ENCODE peak calls at places on chromosome 16, in nine cellular contexts. One of them, this sample, is unnamed. For H3K4me1, the result is how much of the 10 kb centered on the place peaks cover.

GRCh38 chr16:86324320-86324719 is 186.0 kb upstream of the FOXF1 start:
- DNase-seq in CD8-positive, alpha-beta memory T cell: no peak
- DNase-seq in adrenal gland: no peak
- DNase-seq in effector memory CD4-positive, alpha-beta T cell: no peak
- DNase-seq in CD4-positive, CD25-positive, alpha-beta regulatory T cell: no peak
- DNase-seq in MM.1S: no peak
- DNase-seq in breast epithelium: no peak
- DNase-seq in aorta: peak
- DNase-seq in lung: no peak
- DNase-seq in this sample: no peak

GRCh38 chr16:10866196-10866976 is 10.6 kb upstream of the CIITA start:
- DNase-seq in effector memory CD4-positive, alpha-beta T cell: no peak
- DNase-seq in lung: no peak
- DNase-seq in aorta: no peak
- DNase-seq in CD8-positive, alpha-beta memory T cell: no peak
- DNase-seq in breast epithelium: no peak
- DNase-seq in MM.1S: no peak
- DNase-seq in CD4-positive, CD25-positive, alpha-beta regulatory T cell: no peak
- DNase-seq in adrenal gland: no peak
- DNase-seq in this sample: no peak

GRCh38 chr16:14284930-14285541 is 213.9 kb downstream of the MRTFB start:
- DNase-seq in aorta: peak
- DNase-seq in adrenal gland: peak
- DNase-seq in MM.1S: peak
- DNase-seq in CD8-positive, alpha-beta memory T cell: no peak
- DNase-seq in lung: no peak
- DNase-seq in breast epithelium: peak
- DNase-seq in CD4-positive, CD25-positive, alpha-beta regulatory T cell: peak
- DNase-seq in effector memory CD4-positive, alpha-beta T cell: no peak
- DNase-seq in this sample: no peak

GRCh38 chr16:83433201-83433600 is 374.6 kb upstream of the HSBP1 start:
- DNase-seq in CD4-positive, CD25-positive, alpha-beta regulatory T cell: no peak
- DNase-seq in MM.1S: no peak
- DNase-seq in lung: no peak
- DNase-seq in CD8-positive, alpha-beta memory T cell: no peak
- DNase-seq in breast epithelium: no peak
- DNase-seq in aorta: no peak
- DNase-seq in adrenal gland: no peak
- DNase-seq in effector memory CD4-positive, alpha-beta T cell: no peak
- DNase-seq in this sample: no peak

GRCh38 chr16:71894229-71894920 is 956 bp upstream of the IST1 start:
- DNase-seq in aorta: peak
- DNase-seq in breast epithelium: peak
- DNase-seq in effector memory CD4-positive, alpha-beta T cell: peak
- DNase-seq in CD8-positive, alpha-beta memory T cell: peak
- DNase-seq in lung: peak
- DNase-seq in MM.1S: peak
- DNase-seq in adrenal gland: peak
- DNase-seq in CD4-positive, CD25-positive, alpha-beta regulatory T cell: peak
- DNase-seq in this sample: peak

GRCh38 chr16:31382485-31383161 is 10.5 kb upstream of the ITGAD start:
- DNase-seq in aorta: peak
- DNase-seq in breast epithelium: peak
- DNase-seq in CD8-positive, alpha-beta memory T cell: peak
- DNase-seq in MM.1S: peak
- DNase-seq in effector memory CD4-positive, alpha-beta T cell: no peak
- DNase-seq in adrenal gland: peak
- DNase-seq in CD4-positive, CD25-positive, alpha-beta regulatory T cell: peak
- DNase-seq in lung: peak
- DNase-seq in this sample: peak

GRCh38 chr16:58170223-58170622 is 27.7 kb downstream of the CSNK2A2 start:
- DNase-seq in MM.1S: no peak
- DNase-seq in lung: no peak
- DNase-seq in CD8-positive, alpha-beta memory T cell: no peak
- DNase-seq in aorta: no peak
- DNase-seq in CD4-positive, CD25-positive, alpha-beta regulatory T cell: no peak
- DNase-seq in adrenal gland: no peak
- DNase-seq in breast epithelium: no peak
- DNase-seq in effector memory CD4-positive, alpha-beta T cell: no peak
- DNase-seq in this sample: no peak

GRCh38 chr16:50252874-50253510 is 13.4 kb upstream of the ADCY7 start:
- DNase-seq in lung: no peak
- DNase-seq in CD8-positive, alpha-beta memory T cell: no peak
- DNase-seq in adrenal gland: no peak
- DNase-seq in aorta: no peak
- DNase-seq in breast epithelium: no peak
- DNase-seq in CD4-positive, CD25-positive, alpha-beta regulatory T cell: no peak
- DNase-seq in MM.1S: no peak
- DNase-seq in effector memory CD4-positive, alpha-beta T cell: no peak
- DNase-seq in this sample: no peak

GRCh38 chr16:46896314-46896968 is 12.3 kb downstream of the GPT2 start:
- DNase-seq in lung: no peak
- DNase-seq in adrenal gland: no peak
- DNase-seq in CD8-positive, alpha-beta memory T cell: no peak
- DNase-seq in effector memory CD4-positive, alpha-beta T cell: no peak
- DNase-seq in aorta: no peak
- DNase-seq in MM.1S: no peak
- DNase-seq in breast epithelium: no peak
- DNase-seq in CD4-positive, CD25-positive, alpha-beta regulatory T cell: no peak
- DNase-seq in this sample: peak

GRCh38 chr16:46899443-46900143 is 15.4 kb downstream of the GPT2 start:
- DNase-seq in lung: no peak
- DNase-seq in MM.1S: no peak
- DNase-seq in effector memory CD4-positive, alpha-beta T cell: no peak
- DNase-seq in adrenal gland: no peak
- DNase-seq in aorta: no peak
- DNase-seq in CD8-positive, alpha-beta memory T cell: no peak
- DNase-seq in CD4-positive, CD25-positive, alpha-beta regulatory T cell: no peak
- DNase-seq in breast epithelium: no peak
- DNase-seq in this sample: no peak

GRCh38 chr16:46895399-46896313 is 11.5 kb downstream of the GPT2 start:
- DNase-seq in lung: no peak
- DNase-seq in CD8-positive, alpha-beta memory T cell: no peak
- DNase-seq in breast epithelium: no peak
- DNase-seq in aorta: no peak
- DNase-seq in MM.1S: no peak
- DNase-seq in effector memory CD4-positive, alpha-beta T cell: no peak
- DNase-seq in CD4-positive, CD25-positive, alpha-beta regulatory T cell: no peak
- DNase-seq in adrenal gland: no peak
- DNase-seq in this sample: no peak

GRCh38 chr16:46897471-46897870 is 13.3 kb downstream of the GPT2 start:
- DNase-seq in MM.1S: no peak
- DNase-seq in adrenal gland: no peak
- DNase-seq in CD4-positive, CD25-positive, alpha-beta regulatory T cell: no peak
- DNase-seq in CD8-positive, alpha-beta memory T cell: no peak
- DNase-seq in aorta: no peak
- DNase-seq in effector memory CD4-positive, alpha-beta T cell: no peak
- DNase-seq in breast epithelium: no peak
- DNase-seq in lung: no peak
- DNase-seq in this sample: peak

GRCh38 chr16:46898006-46898405 is 13.8 kb downstream of the GPT2 start:
- DNase-seq in CD4-positive, CD25-positive, alpha-beta regulatory T cell: no peak
- DNase-seq in adrenal gland: no peak
- DNase-seq in effector memory CD4-positive, alpha-beta T cell: no peak
- DNase-seq in aorta: no peak
- DNase-seq in MM.1S: no peak
- DNase-seq in CD8-positive, alpha-beta memory T cell: no peak
- DNase-seq in lung: no peak
- DNase-seq in breast epithelium: no peak
- DNase-seq in this sample: no peak
- H3K4me1 ChIP-seq in CD4-positive, CD25-positive, alpha-beta regulatory T cell: under half
- H3K4me1 ChIP-seq in adrenal gland: under half
- H3K4me1 ChIP-seq in effector memory CD4-positive, alpha-beta T cell: under half
- H3K4me1 ChIP-seq in aorta: under half
- H3K4me1 ChIP-seq in MM.1S: under half
- H3K4me1 ChIP-seq in CD8-positive, alpha-beta memory T cell: under half
- H3K4me1 ChIP-seq in lung: under half
- H3K4me1 ChIP-seq in breast epithelium: under half
- H3K4me1 ChIP-seq in this sample: under half

GRCh38 chr16:20847577-20847976 is 41.2 kb downstream of the REXO5 start:
- DNase-seq in lung: no peak
- DNase-seq in breast epithelium: no peak
- DNase-seq in effector memory CD4-positive, alpha-beta T cell: no peak
- DNase-seq in MM.1S: no peak
- DNase-seq in CD8-positive, alpha-beta memory T cell: no peak
- DNase-seq in adrenal gland: no peak
- DNase-seq in aorta: no peak
- DNase-seq in CD4-positive, CD25-positive, alpha-beta regulatory T cell: no peak
- DNase-seq in this sample: no peak
- H3K4me3 ChIP-seq in lung: no peak
- H3K4me3 ChIP-seq in breast epithelium: no peak
- H3K4me3 ChIP-seq in effector memory CD4-positive, alpha-beta T cell: no peak
- H3K4me3 ChIP-seq in MM.1S: no peak
- H3K4me3 ChIP-seq in CD8-positive, alpha-beta memory T cell: no peak
- H3K4me3 ChIP-seq in adrenal gland: no peak
- H3K4me3 ChIP-seq in aorta: no peak
- H3K4me3 ChIP-seq in CD4-positive, CD25-positive, alpha-beta regulatory T cell: no peak
- H3K4me3 ChIP-seq in this sample: no peak

GRCh38 chr16:66561381-66562080 is 4.7 kb upstream of the CMTM1 start:
- DNase-seq in effector memory CD4-positive, alpha-beta T cell: no peak
- DNase-seq in aorta: no peak
- DNase-seq in CD4-positive, CD25-positive, alpha-beta regulatory T cell: no peak
- DNase-seq in breast epithelium: no peak
- DNase-seq in CD8-positive, alpha-beta memory T cell: no peak
- DNase-seq in lung: no peak
- DNase-seq in MM.1S: no peak
- DNase-seq in adrenal gland: no peak
- DNase-seq in this sample: no peak

GRCh38 chr16:66562986-66563385 is 3.3 kb upstream of the CMTM1 start:
- DNase-seq in aorta: no peak
- DNase-seq in CD8-positive, alpha-beta memory T cell: no peak
- DNase-seq in effector memory CD4-positive, alpha-beta T cell: no peak
- DNase-seq in breast epithelium: no peak
- DNase-seq in MM.1S: no peak
- DNase-seq in CD4-positive, CD25-positive, alpha-beta regulatory T cell: no peak
- DNase-seq in lung: no peak
- DNase-seq in adrenal gland: no peak
- DNase-seq in this sample: no peak

GRCh38 chr16:66562409-66562808 is 3.8 kb upstream of the CMTM1 start:
- DNase-seq in CD8-positive, alpha-beta memory T cell: no peak
- DNase-seq in aorta: no peak
- DNase-seq in CD4-positive, CD25-positive, alpha-beta regulatory T cell: peak
- DNase-seq in adrenal gland: no peak
- DNase-seq in lung: no peak
- DNase-seq in MM.1S: no peak
- DNase-seq in effector memory CD4-positive, alpha-beta T cell: no peak
- DNase-seq in breast epithelium: no peak
- DNase-seq in this sample: no peak

GRCh38 chr16:66565051-66565450 is 1.2 kb upstream of the CMTM1 start:
- DNase-seq in effector memory CD4-positive, alpha-beta T cell: no peak
- DNase-seq in adrenal gland: no peak
- DNase-seq in aorta: no peak
- DNase-seq in CD8-positive, alpha-beta memory T cell: no peak
- DNase-seq in CD4-positive, CD25-positive, alpha-beta regulatory T cell: no peak
- DNase-seq in MM.1S: no peak
- DNase-seq in lung: no peak
- DNase-seq in breast epithelium: no peak
- DNase-seq in this sample: no peak

DNA sequence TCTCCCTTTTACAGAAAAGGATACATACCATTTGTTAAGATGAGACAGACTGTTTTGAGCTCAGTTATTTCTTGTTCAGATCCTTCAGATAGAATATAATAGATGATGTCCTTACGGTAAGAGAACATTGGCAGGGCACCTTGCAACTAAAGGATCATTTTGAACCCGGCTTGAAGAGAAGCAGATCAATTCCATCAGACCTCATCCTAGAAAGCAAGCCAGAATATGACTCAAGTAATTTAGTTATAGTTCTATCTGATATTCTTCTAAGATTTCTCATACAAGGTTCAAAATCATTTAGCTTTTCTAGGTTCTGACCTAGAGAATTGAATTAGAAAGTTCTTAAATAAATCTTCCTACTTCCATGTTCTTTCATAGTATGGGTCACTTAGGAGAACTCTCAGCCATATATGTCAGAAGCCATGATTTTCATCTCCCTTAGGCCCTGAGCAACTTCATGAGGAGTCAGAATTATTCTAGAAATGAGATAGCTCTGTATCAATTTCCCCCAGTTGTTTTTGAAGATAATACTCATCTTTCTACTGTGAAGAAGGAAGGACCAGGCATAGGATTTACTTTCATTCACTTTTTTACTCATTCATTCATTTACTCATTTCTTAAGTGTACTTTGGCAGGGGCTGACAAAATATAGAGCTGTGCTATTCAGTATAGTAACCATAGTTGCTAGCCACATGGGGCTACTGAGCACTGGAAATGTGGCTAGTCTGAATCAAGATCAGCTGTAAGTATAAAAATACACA is 2.5 kb upstream of the CMTM1 start:
- DNase-seq in adrenal gland: no peak
- DNase-seq in CD4-positive, CD25-positive, alpha-beta regulatory T cell: no peak
- DNase-seq in breast epithelium: no peak
- DNase-seq in CD8-positive, alpha-beta memory T cell: no peak
- DNase-seq in effector memory CD4-positive, alpha-beta T cell: no peak
- DNase-seq in lung: no peak
- DNase-seq in aorta: no peak
- DNase-seq in MM.1S: no peak
- DNase-seq in this sample: no peak
- H3K4me1 ChIP-seq in adrenal gland: under half
- H3K4me1 ChIP-seq in CD4-positive, CD25-positive, alpha-beta regulatory T cell: under half
- H3K4me1 ChIP-seq in breast epithelium: under half
- H3K4me1 ChIP-seq in CD8-positive, alpha-beta memory T cell: under half
- H3K4me1 ChIP-seq in effector memory CD4-positive, alpha-beta T cell: under half
- H3K4me1 ChIP-seq in lung: under half
- H3K4me1 ChIP-seq in aorta: under half
- H3K4me1 ChIP-seq in MM.1S: under half
- H3K4me1 ChIP-seq in this sample: under half

GRCh38 chr16:55322327-55322726 is 1.7 kb upstream of the IRX6 start:
- DNase-seq in breast epithelium: no peak
- DNase-seq in aorta: no peak
- DNase-seq in adrenal gland: no peak
- DNase-seq in effector memory CD4-positive, alpha-beta T cell: no peak
- DNase-seq in MM.1S: no peak
- DNase-seq in lung: no peak
- DNase-seq in CD4-positive, CD25-positive, alpha-beta regulatory T cell: no peak
- DNase-seq in CD8-positive, alpha-beta memory T cell: no peak
- DNase-seq in this sample: no peak

GRCh38 chr16:55326261-55326802 is 2.3 kb downstream of the IRX6 start:
- DNase-seq in effector memory CD4-positive, alpha-beta T cell: no peak
- DNase-seq in lung: no peak
- DNase-seq in MM.1S: no peak
- DNase-seq in CD8-positive, alpha-beta memory T cell: no peak
- DNase-seq in breast epithelium: no peak
- DNase-seq in CD4-positive, CD25-positive, alpha-beta regulatory T cell: no peak
- DNase-seq in adrenal gland: no peak
- DNase-seq in aorta: no peak
- DNase-seq in this sample: no peak

GRCh38 chr16:55323637-55324490 is at the start of gene IRX6:
- DNase-seq in aorta: no peak
- DNase-seq in adrenal gland: peak
- DNase-seq in lung: peak
- DNase-seq in CD4-positive, CD25-positive, alpha-beta regulatory T cell: no peak
- DNase-seq in breast epithelium: peak
- DNase-seq in MM.1S: no peak
- DNase-seq in CD8-positive, alpha-beta memory T cell: no peak
- DNase-seq in effector memory CD4-positive, alpha-beta T cell: no peak
- DNase-seq in this sample: peak

GRCh38 chr16:55325458-55326109 is 1.6 kb downstream of the IRX6 start:
- DNase-seq in effector memory CD4-positive, alpha-beta T cell: no peak
- DNase-seq in CD8-positive, alpha-beta memory T cell: no peak
- DNase-seq in aorta: no peak
- DNase-seq in CD4-positive, CD25-positive, alpha-beta regulatory T cell: no peak
- DNase-seq in adrenal gland: peak
- DNase-seq in MM.1S: no peak
- DNase-seq in lung: no peak
- DNase-seq in breast epithelium: no peak
- DNase-seq in this sample: no peak

DNA sequence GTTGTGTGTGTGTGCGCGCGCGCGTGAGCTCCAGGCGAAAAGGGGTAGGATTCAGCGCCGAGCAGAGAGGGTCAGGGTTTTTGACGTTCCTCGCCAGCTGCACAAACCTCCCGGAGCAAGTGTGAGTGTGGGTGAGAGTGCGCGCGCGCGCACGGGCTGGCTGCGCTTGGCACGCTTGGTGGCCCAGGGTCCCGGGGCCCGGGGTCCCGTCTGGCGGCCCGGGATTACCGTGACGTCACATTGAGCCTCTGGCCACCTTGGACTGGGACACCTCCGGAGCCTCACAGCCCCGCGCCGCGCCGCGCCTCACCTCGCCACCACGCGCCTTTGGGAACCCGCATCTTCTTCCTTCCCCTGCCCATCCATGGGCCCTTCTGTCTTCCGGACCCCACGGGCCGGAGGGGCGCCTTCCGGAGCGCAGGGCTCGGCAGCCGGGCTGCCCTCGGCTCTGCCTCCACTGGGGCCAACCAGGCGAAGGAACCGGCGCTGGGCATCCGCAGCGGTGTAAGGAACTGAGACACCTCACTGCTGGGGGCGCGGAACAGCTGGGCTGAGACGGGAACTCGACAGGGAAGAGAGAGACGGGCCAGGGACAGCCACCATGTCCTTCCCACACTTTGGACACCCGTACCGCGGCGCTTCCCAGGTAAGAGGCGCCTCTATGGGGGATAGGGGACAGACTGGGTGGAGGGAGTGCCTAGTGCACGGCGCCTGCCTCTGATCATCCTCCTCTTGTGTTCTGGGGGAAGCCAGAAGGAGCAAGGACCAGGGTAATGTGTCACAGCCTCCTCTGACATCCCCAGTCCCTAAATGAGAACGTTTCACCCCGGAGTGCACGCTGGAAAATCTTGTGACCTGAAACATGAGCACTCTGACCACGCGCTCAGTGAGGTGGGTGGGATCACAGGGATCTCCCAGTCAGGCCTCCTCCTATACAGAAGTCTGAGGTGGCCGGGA is 766 bp downstream of the IRX6 start:
- DNase-seq in adrenal gland: peak
- DNase-seq in aorta: no peak
- DNase-seq in effector memory CD4-positive, alpha-beta T cell: no peak
- DNase-seq in MM.1S: no peak
- DNase-seq in lung: no peak
- DNase-seq in CD8-positive, alpha-beta memory T cell: no peak
- DNase-seq in breast epithelium: no peak
- DNase-seq in CD4-positive, CD25-positive, alpha-beta regulatory T cell: no peak
- DNase-seq in this sample: peak
- H3K4me3 ChIP-seq in adrenal gland: no peak
- H3K4me3 ChIP-seq in aorta: no peak
- H3K4me3 ChIP-seq in effector memory CD4-positive, alpha-beta T cell: no peak
- H3K4me3 ChIP-seq in MM.1S: no peak
- H3K4me3 ChIP-seq in lung: peak
- H3K4me3 ChIP-seq in CD8-positive, alpha-beta memory T cell: no peak
- H3K4me3 ChIP-seq in breast epithelium: peak
- H3K4me3 ChIP-seq in CD4-positive, CD25-positive, alpha-beta regulatory T cell: no peak
- H3K4me3 ChIP-seq in this sample: peak